ENCODE peak calls at places on chromosomes 6 and 20, in ten cellular contexts. One of them, this sample, is unnamed.

GRCh38 chr6:21826460-21826859 is 232.9 kb downstream of the SOX4 start:
- DNase-seq in GDM1: no peak
- DNase-seq in WTC11: no peak
- DNase-seq in GF-D8: no peak
- DNase-seq in activated T-cell treated with anti-CD3 and anti-CD28 coated beads, Interleukin-2, amount 50 U/mL, for 24 hours: no peak
- DNase-seq in HEK293T: no peak
- DNase-seq in MV-4-11: no peak
- DNase-seq in SHP77: no peak
- DNase-seq in astrocyte of the spinal cord: no peak
- DNase-seq in T1000: no peak
- DNase-seq in this sample: no peak

GRCh38 chr6:117829594-117830319 is 77.3 kb upstream of the SLC35F1 start:
- DNase-seq in T1000: peak; percentile 69
- DNase-seq in astrocyte of the spinal cord: peak; percentile 51
- DNase-seq in HEK293T: peak; percentile 80
- DNase-seq in MV-4-11: no peak
- DNase-seq in WTC11: peak; percentile 70
- DNase-seq in GF-D8: no peak
- DNase-seq in GDM1: no peak
- DNase-seq in activated T-cell treated with anti-CD3 and anti-CD28 coated beads, Interleukin-2, amount 50 U/mL, for 24 hours: no peak
- DNase-seq in SHP77: no peak
- DNase-seq in this sample: no peak

GRCh38 chr20:6074784-6075183 is 20.9 kb upstream of the LRRN4 start:
- DNase-seq in GF-D8: no peak
- DNase-seq in astrocyte of the spinal cord: no peak
- DNase-seq in GDM1: no peak
- DNase-seq in MV-4-11: no peak
- DNase-seq in SHP77: no peak
- DNase-seq in activated T-cell treated with anti-CD3 and anti-CD28 coated beads, Interleukin-2, amount 50 U/mL, for 24 hours: no peak
- DNase-seq in HEK293T: no peak
- DNase-seq in T1000: no peak
- DNase-seq in WTC11: no peak
- DNase-seq in this sample: no peak

GRCh38 chr20:44204156-44204831 is 6.3 kb downstream of the OSER1 start:
- DNase-seq in T1000: no peak
- DNase-seq in astrocyte of the spinal cord: peak; percentile 93
- DNase-seq in GF-D8: no peak
- DNase-seq in HEK293T: no peak
- DNase-seq in MV-4-11: no peak
- DNase-seq in GDM1: no peak
- DNase-seq in activated T-cell treated with anti-CD3 and anti-CD28 coated beads, Interleukin-2, amount 50 U/mL, for 24 hours: no peak
- DNase-seq in WTC11: no peak
- DNase-seq in SHP77: no peak
- DNase-seq in this sample: no peak

GRCh38 chr6:107305391-107305790 is 154.0 kb downstream of the PDSS2 start:
- DNase-seq in WTC11: no peak
- DNase-seq in SHP77: no peak
- DNase-seq in HEK293T: no peak
- DNase-seq in GF-D8: no peak
- DNase-seq in T1000: no peak
- DNase-seq in GDM1: no peak
- DNase-seq in astrocyte of the spinal cord: no peak
- DNase-seq in MV-4-11: no peak
- DNase-seq in activated T-cell treated with anti-CD3 and anti-CD28 coated beads, Interleukin-2, amount 50 U/mL, for 24 hours: no peak
- DNase-seq in this sample: no peak

GRCh38 chr6:43671011-43671800 is 16.4 kb downstream of the MRPS18A start:
- DNase-seq in activated T-cell treated with anti-CD3 and anti-CD28 coated beads, Interleukin-2, amount 50 U/mL, for 24 hours: no peak
- DNase-seq in WTC11: no peak
- DNase-seq in SHP77: no peak
- DNase-seq in GDM1: no peak
- DNase-seq in GF-D8: no peak
- DNase-seq in HEK293T: no peak
- DNase-seq in T1000: no peak
- DNase-seq in MV-4-11: no peak
- DNase-seq in astrocyte of the spinal cord: no peak
- DNase-seq in this sample: no peak

GRCh38 chr6:34243901-34244884 is 4.6 kb downstream of the SMIM29 start:
- DNase-seq in WTC11: peak; percentile 36
- DNase-seq in activated T-cell treated with anti-CD3 and anti-CD28 coated beads, Interleukin-2, amount 50 U/mL, for 24 hours: peak; percentile 74
- DNase-seq in astrocyte of the spinal cord: peak; percentile 95
- DNase-seq in HEK293T: peak; percentile 13
- DNase-seq in SHP77: peak; percentile 3
- DNase-seq in GF-D8: no peak
- DNase-seq in GDM1: peak; percentile 52
- DNase-seq in MV-4-11: peak; percentile 77
- DNase-seq in T1000: peak; percentile 83
- DNase-seq in this sample: peak; percentile 42

GRCh38 chr6:170153436-170154319 is 137.2 kb downstream of the DLL1 start:
- DNase-seq in activated T-cell treated with anti-CD3 and anti-CD28 coated beads, Interleukin-2, amount 50 U/mL, for 24 hours: no peak
- DNase-seq in MV-4-11: no peak
- DNase-seq in WTC11: no peak
- DNase-seq in GF-D8: no peak
- DNase-seq in GDM1: no peak
- DNase-seq in T1000: no peak
- DNase-seq in HEK293T: no peak
- DNase-seq in SHP77: no peak
- DNase-seq in astrocyte of the spinal cord: no peak
- DNase-seq in this sample: no peak

GRCh38 chr6:113246186-113246585 is 611.0 kb upstream of the MARCKS start:
- DNase-seq in activated T-cell treated with anti-CD3 and anti-CD28 coated beads, Interleukin-2, amount 50 U/mL, for 24 hours: no peak
- DNase-seq in WTC11: no peak
- DNase-seq in MV-4-11: peak; percentile 0
- DNase-seq in astrocyte of the spinal cord: no peak
- DNase-seq in GF-D8: no peak
- DNase-seq in T1000: no peak
- DNase-seq in GDM1: no peak
- DNase-seq in SHP77: no peak
- DNase-seq in HEK293T: no peak
- DNase-seq in this sample: no peak

GRCh38 chr6:44158770-44159228 is at the start of gene CAPN11:
- DNase-seq in T1000: no peak
- DNase-seq in SHP77: no peak
- DNase-seq in MV-4-11: no peak
- DNase-seq in activated T-cell treated with anti-CD3 and anti-CD28 coated beads, Interleukin-2, amount 50 U/mL, for 24 hours: no peak
- DNase-seq in GF-D8: no peak
- DNase-seq in astrocyte of the spinal cord: no peak
- DNase-seq in WTC11: no peak
- DNase-seq in GDM1: no peak
- DNase-seq in HEK293T: no peak
- DNase-seq in this sample: no peak

GRCh38 chr6:55108469-55109130 is 65.7 kb upstream of the HCRTR2 start:
- DNase-seq in HEK293T: peak; percentile 14
- DNase-seq in SHP77: no peak
- DNase-seq in GDM1: no peak
- DNase-seq in astrocyte of the spinal cord: no peak
- DNase-seq in activated T-cell treated with anti-CD3 and anti-CD28 coated beads, Interleukin-2, amount 50 U/mL, for 24 hours: no peak
- DNase-seq in GF-D8: no peak
- DNase-seq in MV-4-11: no peak
- DNase-seq in WTC11: peak; percentile 63
- DNase-seq in T1000: no peak
- DNase-seq in this sample: no peak